ENCODE peak calls at places on chromosomes 1 and 21, in seven cellular contexts. T, W, Z, K, E, B and N are unnamed samples.

GRCh38 chr1:221336141-221336540 is 405.7 kb downstream of the DUSP10 start:
- DNase-seq in T (no peak), W (peak; percentile 19), Z (no peak), K (no peak), E (no peak), B (no peak), N (peak; percentile 67)

GRCh38 chr1:228231192-228231591 is 23.3 kb downstream of the OBSCN start:
- DNase-seq in T (no peak), W (no peak), Z (no peak), K (no peak), E (no peak), B (no peak), N (no peak)

GRCh38 chr21:44475266-44475665 is 20.0 kb downstream of the LRRC3 start:
- DNase-seq in T (no peak), W (no peak), Z (no peak), K (no peak), E (no peak), B (no peak), N (no peak)

GRCh38 chr1:195053478-195053877 is 1554.8 kb downstream of the KCNT2 start:
- DNase-seq in T (no peak), W (no peak), Z (no peak), K (no peak), E (no peak), B (no peak), N (no peak)

GRCh38 chr1:151613275-151613867 is 1.5 kb downstream of the SNX27 start:
- DNase-seq in T (no peak), W (no peak), Z (no peak), K (peak; percentile 62), E (no peak), B (no peak), N (peak; percentile 14)

GRCh38 chr1:60847855-60848582 is 234.3 kb upstream of the NFIA start:
- DNase-seq in T (no peak), W (no peak), Z (no peak), K (no peak), E (no peak), B (no peak), N (no peak)

GRCh38 chr1:69585666-69586065 is 17.9 kb downstream of the LRRC7 start:
- DNase-seq in T (no peak), W (no peak), Z (no peak), K (no peak), E (no peak), B (no peak), N (peak; percentile 1)

GRCh38 chr1:225998560-225999226 is 450 bp downstream of the SDE2 start:
- DNase-seq in T (no peak), W (no peak), Z (no peak), K (no peak), E (no peak), B (no peak), N (peak; percentile 21)

GRCh38 chr1:15489052-15489736 is 13.3 kb downstream of the CELA2B start:
- DNase-seq in T (no peak), W (no peak), Z (no peak), K (peak; percentile 84), E (no peak), B (peak; percentile 18), N (no peak)

GRCh38 chr1:184110253-184111204 is 59.0 kb downstream of the TSEN15 start:
- DNase-seq in T (no peak), W (peak; percentile 34), Z (no peak), K (no peak), E (no peak), B (no peak), N (no peak)